ENCODE peak calls at places on chromosomes 7 and 10, in five cellular contexts. U is HepG2, Z is NT2/D1, H is H1, I is GM12878. C is an unnamed sample.

GRCh38 chr10:71272122-71272771 is 46.8 kb upstream of the SLC29A3 start:
- DNase-seq in U (no peak), Z (no peak), H (no peak), I (no peak), C (no peak)

GRCh38 chr7:116441534-116441933 is 58.0 kb upstream of the CAV2 start:
- DNase-seq in U (no peak), Z (no peak), H (no peak), I (no peak), C (no peak)

GRCh38 chr7:138116892-138117291 is 40.6 kb downstream of the AKR1D1 start:
- DNase-seq in U (peak; percentile 78), Z (no peak), H (no peak), I (no peak), C (no peak)

GRCh38 chr7:1455241-1455939 is 3.9 kb downstream of the MICALL2 start:
- DNase-seq in U (no peak), Z (no peak), H (no peak), I (no peak), C (no peak)

GRCh38 chr10:103145046-103145445 is 48.0 kb downstream of the NT5C2 start:
- DNase-seq in U (no peak), Z (no peak), H (no peak), I (no peak), C (no peak)

GRCh38 chr10:729213-729612 is 39.7 kb upstream of the DIP2C start:
- DNase-seq in U (no peak), Z (no peak), H (no peak), I (no peak), C (no peak)

GRCh38 chr7:94028768-94029167 is 24.6 kb upstream of the BET1 start:
- DNase-seq in U (no peak), Z (no peak), H (no peak), I (no peak), C (no peak)

GRCh38 chr7:155297517-155298287 is at the start of gene INSIG1:
- DNase-seq in U (no peak), Z (peak; percentile 79), H (peak; percentile 71), I (peak; percentile 62), C (peak; percentile 100)

GRCh38 chr10:44300666-44301649 is 83.9 kb downstream of the CXCL12 start:
- DNase-seq in U (no peak), Z (no peak), H (no peak), I (peak; percentile 79), C (no peak)

GRCh38 chr7:128404826-128405344 is 4.9 kb downstream of the IMPDH1 start:
- DNase-seq in U (no peak), Z (no peak), H (no peak), I (no peak), C (no peak)

GRCh38 chr10:96212911-96213310 is 58.5 kb downstream of the BLNK start:
- DNase-seq in U (no peak), Z (no peak), H (no peak), I (no peak), C (no peak)

GRCh38 chr7:101935521-101936141 is 118.2 kb downstream of the CUX1 start:
- DNase-seq in U (no peak), Z (no peak), H (no peak), I (no peak), C (no peak)

GRCh38 chr10:10605551-10606081 is 412.1 kb upstream of the CELF2 start:
- DNase-seq in U (no peak), Z (no peak), H (no peak), I (no peak), C (no peak)

GRCh38 chr7:17939111-17939669 is 1.1 kb downstream of the SNX13 start:
- DNase-seq in U (peak; percentile 16), Z (no peak), H (no peak), I (no peak), C (peak; percentile 13)

GRCh38 chr10:10778959-10779358 is 238.7 kb upstream of the CELF2 start:
- DNase-seq in U (no peak), Z (no peak), H (no peak), I (no peak), C (no peak)

GRCh38 chr7:11648980-11649379 is 183.0 kb downstream of the THSD7A start:
- DNase-seq in U (no peak), Z (no peak), H (no peak), I (no peak), C (no peak)

GRCh38 chr10:87636313-87636915 is 23.3 kb upstream of the PAPSS2 start:
- DNase-seq in U (no peak), Z (no peak), H (no peak), I (no peak), C (no peak)

GRCh38 chr10:78177013-78177370 is 143.3 kb downstream of the RPS24 start:
- DNase-seq in U (no peak), Z (no peak), H (no peak), I (no peak), C (no peak)

GRCh38 chr10:94310369-94310768 is 52.4 kb downstream of the NOC3L start:
- DNase-seq in U (peak; percentile 74), Z (no peak), H (no peak), I (no peak), C (no peak)

GRCh38 chr7:76050545-76050944 is 2.6 kb downstream of the MDH2 start:
- DNase-seq in U (no peak), Z (no peak), H (no peak), I (no peak), C (no peak)

GRCh38 chr10:93199221-93199681 is 125.6 kb downstream of the CYP26A1 start:
- DNase-seq in U (peak; percentile 22), Z (no peak), H (no peak), I (no peak), C (no peak)

GRCh38 chr7:101678713-101679112 is 49.6 kb upstream of the MYL10 start:
- DNase-seq in U (no peak), Z (no peak), H (no peak), I (no peak), C (no peak)

GRCh38 chr10:109835257-109835656 is 88.1 kb downstream of the XPNPEP1 start:
- DNase-seq in U (no peak), Z (no peak), H (no peak), I (no peak), C (no peak)

GRCh38 chr10:43204394-43204942 is 62.4 kb downstream of the RASGEF1A start:
- DNase-seq in U (no peak), Z (no peak), H (no peak), I (no peak), C (no peak)

GRCh38 chr10:97543025-97543546 is 29.5 kb upstream of the ANKRD2 start:
- DNase-seq in U (peak; percentile 50), Z (no peak), H (no peak), I (no peak), C (no peak)

GRCh38 chr10:84270708-84271107 is 25.9 kb downstream of the RGR start:
- DNase-seq in U (no peak), Z (no peak), H (no peak), I (no peak), C (no peak)

GRCh38 chr7:92749832-92750231 is 86.5 kb downstream of the CDK6 start:
- DNase-seq in U (peak; percentile 15), Z (no peak), H (no peak), I (no peak), C (no peak)

GRCh38 chr7:923108-924041 is 31.1 kb downstream of the ADAP1 start:
- DNase-seq in U (no peak), Z (no peak), H (no peak), I (peak; percentile 81), C (no peak)

GRCh38 chr10:33027088-33027487 is 69.1 kb upstream of the ITGB1 start:
- DNase-seq in U (no peak), Z (no peak), H (no peak), I (no peak), C (no peak)
- TF ChIP-seq SUZ12 in U (no peak), Z (no peak), H (no peak), I (no peak), C (no peak)

DNA sequence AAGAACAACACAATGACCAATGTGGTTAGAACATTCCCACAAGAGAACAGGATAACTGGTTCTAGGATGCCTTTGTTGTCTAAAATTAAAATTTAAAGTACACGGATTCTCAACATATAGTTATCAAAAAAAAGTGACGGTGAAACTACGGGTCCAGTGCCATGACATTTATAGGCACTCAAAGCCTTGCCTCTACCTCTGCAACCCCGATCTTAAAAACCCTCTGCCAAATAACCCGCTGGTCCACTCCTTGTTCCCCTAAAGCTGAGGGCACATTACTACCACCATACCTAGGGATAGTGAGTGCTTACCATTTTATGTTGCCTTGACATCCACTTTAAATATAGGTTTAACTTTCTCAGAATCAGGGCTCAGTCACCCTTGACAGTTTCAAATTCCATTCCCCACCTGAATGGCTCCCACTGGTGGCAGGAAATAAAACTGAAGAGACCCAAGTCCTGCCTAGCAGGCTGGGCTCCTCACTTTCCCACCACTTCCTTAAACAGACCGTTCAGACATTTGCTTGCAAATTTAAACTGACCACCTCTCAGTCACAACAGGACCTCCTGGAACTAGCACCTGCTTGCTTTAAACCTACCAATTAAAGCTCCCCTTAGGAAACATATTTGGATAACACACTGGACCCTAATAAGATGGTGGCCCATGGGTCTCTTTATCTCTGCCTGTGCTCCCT is 169.9 kb upstream of the ASAH2 start:
- DNase-seq in U (peak; percentile 55), Z (no peak), H (no peak), I (peak; percentile 72), C (peak; percentile 45)
- TF ChIP-seq SUZ12 in U (no peak), Z (no peak), H (no peak), I (no peak), C (no peak)

DNA sequence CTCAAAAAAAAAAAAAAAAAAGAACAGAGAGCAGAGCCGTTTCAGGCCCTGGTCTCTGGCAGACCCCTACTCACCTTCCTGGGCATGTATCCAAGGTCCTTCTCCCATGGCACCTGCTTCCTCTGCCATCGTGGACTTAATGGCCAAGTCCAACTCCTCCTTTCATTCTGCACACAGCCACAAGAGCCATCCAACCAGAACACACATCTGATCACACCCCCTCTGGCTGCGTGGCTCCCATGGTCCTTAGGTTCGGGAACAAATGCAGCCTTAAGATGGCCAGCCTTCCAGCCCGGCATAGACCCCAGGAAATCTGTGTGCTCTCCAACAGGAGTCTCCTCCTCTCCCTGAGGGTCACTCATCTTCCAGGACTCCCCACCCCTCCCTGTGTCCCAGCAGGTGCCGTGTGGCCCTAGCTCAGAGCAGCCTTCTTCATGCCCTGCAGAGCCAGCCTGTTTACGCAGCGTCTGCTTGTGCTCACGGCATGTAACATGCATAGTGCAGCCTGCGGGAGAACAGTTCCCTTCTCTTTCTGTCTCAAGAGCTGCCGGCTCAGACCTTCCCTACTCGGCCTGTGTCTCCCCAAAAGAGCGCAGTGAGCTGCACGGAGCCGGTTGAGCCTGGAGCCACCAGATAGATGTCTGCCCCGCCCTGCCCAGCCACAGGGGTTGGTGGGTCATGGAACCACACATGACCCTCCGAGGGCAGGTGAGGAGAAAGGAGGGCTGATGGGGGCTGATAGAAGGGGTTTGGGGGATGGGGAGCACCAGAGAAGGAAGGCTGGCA is 157.3 kb downstream of the NRF1 start:
- DNase-seq in U (no peak), Z (no peak), H (no peak), I (no peak), C (no peak)
- TF ChIP-seq SUZ12 in U (no peak), Z (no peak), H (no peak), I (no peak), C (no peak)

GRCh38 chr7:27188666-27189559 is 3.9 kb upstream of the HOXA11 start:
- DNase-seq in U (no peak), Z (no peak), H (no peak), I (no peak), C (no peak)
- TF ChIP-seq SUZ12 in U (no peak), Z (peak; percentile 41), H (peak; percentile 94), I (no peak), C (no peak)